ENCODE peak calls at places on chromosomes 16 and 17, in four cellular contexts. A is breast epithelium, D is AG10803, I is GM23338. Z is an unnamed sample.

GRCh38 chr17:65030618-65031017 is 25.9 kb downstream of the GNA13 start:
- DNase-seq in A (no peak), D (no peak), I (no peak), Z (no peak)

GRCh38 chr17:72661093-72661944 is 431.2 kb downstream of the SLC39A11 start:
- DNase-seq in A (no peak), D (no peak), I (no peak), Z (no peak)

GRCh38 chr16:3173892-3174617 is 13.9 kb upstream of the OR1F1 start:
- DNase-seq in A (no peak), D (no peak), I (peak), Z (no peak)

GRCh38 chr17:72338304-72338703 is 217.5 kb downstream of the SOX9 start:
- DNase-seq in A (no peak), D (no peak), I (no peak), Z (no peak)

GRCh38 chr17:39626671-39627169 is at the start of gene PPP1R1B:
- DNase-seq in A (no peak), D (no peak), I (peak), Z (no peak)

GRCh38 chr16:11117576-11118211 is 138.3 kb downstream of the SOCS1 start:
- DNase-seq in A (no peak), D (no peak), I (no peak), Z (no peak)

GRCh38 chr16:30664616-30665109 is 6.4 kb downstream of the FBRS start:
- DNase-seq in A (no peak), D (no peak), I (no peak), Z (no peak)

GRCh38 chr17:69447726-69448125 is 33.2 kb downstream of the MAP2K6 start:
- DNase-seq in A (no peak), D (peak), I (no peak), Z (no peak)

GRCh38 chr17:48728232-48729231 is at the start of gene HOXB13:
- DNase-seq in A (no peak), D (peak), I (peak), Z (no peak)

GRCh38 chr16:20291807-20292206 is 35.5 kb downstream of the GP2 start:
- DNase-seq in A (no peak), D (no peak), I (peak), Z (no peak)

GRCh38 chr17:58147930-58148434 is at the start of gene OR4D1:
- DNase-seq in A (no peak), D (no peak), I (no peak), Z (no peak)

GRCh38 chr17:45784583-45785372 is 658 bp downstream of the CRHR1 start:
- DNase-seq in A (no peak), D (no peak), I (peak), Z (no peak)

GRCh38 chr16:12767897-12768296 is 35.8 kb downstream of the CPPED1 start:
- DNase-seq in A (no peak), D (no peak), I (no peak), Z (no peak)

GRCh38 chr17:79167486-79167885 is 92.9 kb downstream of the ENGASE start:
- DNase-seq in A (no peak), D (no peak), I (no peak), Z (no peak)

GRCh38 chr17:63514974-63515373 is 8.2 kb upstream of the KCNH6 start:
- DNase-seq in A (no peak), D (no peak), I (no peak), Z (no peak)

GRCh38 chr17:31525801-31526549 is 134.5 kb downstream of the RAB11FIP4 start:
- DNase-seq in A (no peak), D (peak), I (peak), Z (no peak)

GRCh38 chr17:38403491-38403890 is 24.8 kb upstream of the ARHGAP23 start:
- DNase-seq in A (no peak), D (peak), I (peak), Z (no peak)

GRCh38 chr17:76816590-76817135 is 51.5 kb upstream of the MGAT5B start:
- DNase-seq in A (no peak), D (peak), I (peak), Z (no peak)

GRCh38 chr16:69593756-69594155 is 28.0 kb downstream of the NFAT5 start:
- DNase-seq in A (no peak), D (no peak), I (no peak), Z (no peak)

GRCh38 chr17:50550661-50551432 is 3.9 kb downstream of the SPATA20 start:
- DNase-seq in A (peak), D (peak), I (peak), Z (peak)

GRCh38 chr17:10649031-10649430 is 8.1 kb downstream of the MYH3 start:
- DNase-seq in A (no peak), D (peak), I (no peak), Z (no peak)

GRCh38 chr17:46266656-46267544 is 28.0 kb upstream of the LRRC37A start:
- DNase-seq in A (peak), D (peak), I (peak), Z (peak)

GRCh38 chr17:7883781-7884386 is 4.7 kb upstream of the CHD3 start:
- DNase-seq in A (no peak), D (peak), I (no peak), Z (no peak)

GRCh38 chr17:28368306-28368831 is 1.7 kb downstream of the VTN start:
- DNase-seq in A (no peak), D (no peak), I (no peak), Z (no peak)

GRCh38 chr16:10226672-10227306 is 44.6 kb upstream of the GRIN2A start:
- DNase-seq in A (no peak), D (no peak), I (no peak), Z (no peak)

GRCh38 chr17:46978489-46979022 is 497 bp downstream of the RPRML start:
- DNase-seq in A (no peak), D (no peak), I (peak), Z (no peak)

GRCh38 chr16:84959045-84959576 is 52.2 kb downstream of the ZDHHC7 start:
- DNase-seq in A (no peak), D (no peak), I (peak), Z (no peak)
- TF ChIP-seq CTCF in A (no peak), D (peak), I (peak), Z (no peak)

GRCh38 chr17:29613371-29613837 is 9.3 kb downstream of the CORO6 start:
- DNase-seq in A (peak), D (peak), I (peak), Z (peak)
- TF ChIP-seq CTCF in A (no peak), D (peak), I (peak), Z (peak)

DNA sequence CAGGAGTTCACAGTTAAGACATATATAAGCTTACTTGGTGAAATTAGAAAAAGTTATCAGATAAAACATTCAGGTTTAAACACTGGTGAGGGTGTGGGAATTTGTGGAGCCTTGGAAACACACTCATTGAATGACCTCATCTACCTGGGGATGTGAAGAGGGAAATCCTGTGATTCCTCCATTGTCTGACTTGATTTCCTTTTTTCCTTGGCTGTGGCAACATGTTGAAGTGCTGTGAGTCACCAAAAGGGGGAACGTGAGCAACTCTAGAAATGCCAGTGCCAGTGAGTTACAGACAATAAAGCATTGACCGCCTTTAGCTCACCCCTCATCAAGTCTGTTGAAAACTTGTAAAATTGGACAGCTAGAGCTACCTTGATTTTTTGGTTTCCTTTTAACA is 1.8 kb downstream of the HMOX2 start:
- DNase-seq in A (no peak), D (peak), I (peak), Z (no peak)
- TF ChIP-seq CTCF in A (no peak), D (peak), I (peak), Z (no peak)

GRCh38 chr17:19672009-19672837 is 23.7 kb downstream of the ALDH3A2 start:
- DNase-seq in A (no peak), D (peak), I (no peak), Z (no peak)
- TF ChIP-seq CTCF in A (no peak), D (peak), I (peak), Z (no peak)

Z was measured in omental fat pad.